ENCODE peak calls at places on chromosomes 6 and 20, in four cellular contexts. B, S, R and N are unnamed samples.

GRCh38 chr6:44494011-44494501 is 106.5 kb downstream of the CDC5L start:
- DNase-seq in S (peak; percentile 73), R (no peak), B (no peak), N (no peak)

GRCh38 chr6:122389704-122390103 is 9.7 kb upstream of the HSF2 start:
- DNase-seq in B (no peak), R (no peak), S (no peak), N (no peak)

GRCh38 chr6:4281341-4282293 is 146.2 kb upstream of the ECI2 start:
- DNase-seq in R (peak; percentile 53), B (no peak), S (no peak), N (peak; percentile 64)

GRCh38 chr6:140078552-140079126 is 704.2 kb upstream of the CITED2 start:
- DNase-seq in S (no peak), R (no peak), B (no peak), N (no peak)

GRCh38 chr6:105474234-105474633 is 71.4 kb upstream of the PREP start:
- DNase-seq in B (no peak), S (no peak), R (no peak), N (no peak)

GRCh38 chr6:62740596-62740995 is 454.6 kb upstream of the KHDRBS2 start:
- DNase-seq in B (no peak), S (no peak), R (no peak), N (no peak)

GRCh38 chr6:70413114-70413828 is at the start of gene FAM135A:
- DNase-seq in B (peak; percentile 98), R (peak; percentile 94), S (peak; percentile 98), N (peak; percentile 85)

GRCh38 chr20:13545755-13546154 is 93.0 kb downstream of the TASP1 start:
- DNase-seq in B (no peak), R (no peak), S (no peak), N (no peak)

GRCh38 chr6:164370773-164371172 is 938.6 kb downstream of the C6orf118 start:
- DNase-seq in S (peak; percentile 12), R (no peak), B (no peak), N (no peak)

GRCh38 chr6:107625264-107625663 is 135.3 kb downstream of the SOBP start:
- DNase-seq in S (no peak), R (no peak), B (no peak), N (no peak)

GRCh38 chr6:112202639-112203341 is 51.6 kb downstream of the LAMA4 start:
- DNase-seq in R (peak; percentile 7), S (no peak), B (no peak), N (no peak)

GRCh38 chr20:41956316-41957050 is 338.3 kb upstream of the CHD6 start:
- DNase-seq in B (peak; percentile 17), S (peak; percentile 48), R (no peak), N (no peak)

GRCh38 chr6:168333039-168333438 is 13.5 kb upstream of the DACT2 start:
- DNase-seq in B (no peak), R (no peak), S (peak; percentile 64), N (no peak)
- TF ChIP-seq SPI1 in B (no peak), R (no peak), S (no peak), N (no peak)

GRCh38 chr20:56518126-56518525 is 6.4 kb upstream of the FAM209A start:
- DNase-seq in R (no peak), S (no peak), B (no peak), N (no peak)
- TF ChIP-seq SPI1 in R (no peak), S (no peak), B (no peak), N (no peak)

GRCh38 chr6:130070306-130070705 is 51.9 kb downstream of the L3MBTL3 start:
- DNase-seq in S (no peak), B (no peak), R (no peak), N (no peak)
- TF ChIP-seq SPI1 in S (no peak), B (no peak), R (no peak), N (no peak)

DNA sequence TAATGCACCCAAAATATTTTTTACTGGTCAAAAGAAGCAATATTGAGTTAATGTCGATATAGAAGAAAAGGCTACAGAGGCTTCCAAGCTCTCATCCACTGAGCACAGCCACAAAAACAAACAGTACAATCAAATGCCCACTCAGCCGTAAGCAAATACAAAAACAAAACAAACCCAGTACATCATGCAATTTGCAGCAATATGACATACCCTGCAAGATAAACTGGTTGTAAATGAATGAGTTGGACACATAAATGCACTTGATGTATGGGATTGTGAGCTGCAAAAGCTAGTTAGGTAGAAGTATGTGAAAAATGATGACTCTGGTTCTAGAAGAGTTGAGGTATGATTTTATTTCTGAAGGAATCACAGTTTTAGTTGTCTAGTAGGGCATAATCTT is 83.9 kb downstream of the SESN1 start:
- DNase-seq in R (no peak), S (no peak), B (no peak), N (no peak)
- TF ChIP-seq SPI1 in R (no peak), S (no peak), B (no peak), N (no peak)

GRCh38 chr6:37077459-37078296 is 72.2 kb downstream of the FGD2 start:
- DNase-seq in R (no peak), S (no peak), B (no peak), N (no peak)
- TF ChIP-seq SPI1 in R (no peak), S (no peak), B (no peak), N (no peak)

GRCh38 chr6:152309648-152310047 is 327.5 kb downstream of the SYNE1 start:
- DNase-seq in R (no peak), B (no peak), S (no peak), N (no peak)
- TF ChIP-seq SPI1 in R (no peak), B (no peak), S (no peak), N (no peak)

DNA sequence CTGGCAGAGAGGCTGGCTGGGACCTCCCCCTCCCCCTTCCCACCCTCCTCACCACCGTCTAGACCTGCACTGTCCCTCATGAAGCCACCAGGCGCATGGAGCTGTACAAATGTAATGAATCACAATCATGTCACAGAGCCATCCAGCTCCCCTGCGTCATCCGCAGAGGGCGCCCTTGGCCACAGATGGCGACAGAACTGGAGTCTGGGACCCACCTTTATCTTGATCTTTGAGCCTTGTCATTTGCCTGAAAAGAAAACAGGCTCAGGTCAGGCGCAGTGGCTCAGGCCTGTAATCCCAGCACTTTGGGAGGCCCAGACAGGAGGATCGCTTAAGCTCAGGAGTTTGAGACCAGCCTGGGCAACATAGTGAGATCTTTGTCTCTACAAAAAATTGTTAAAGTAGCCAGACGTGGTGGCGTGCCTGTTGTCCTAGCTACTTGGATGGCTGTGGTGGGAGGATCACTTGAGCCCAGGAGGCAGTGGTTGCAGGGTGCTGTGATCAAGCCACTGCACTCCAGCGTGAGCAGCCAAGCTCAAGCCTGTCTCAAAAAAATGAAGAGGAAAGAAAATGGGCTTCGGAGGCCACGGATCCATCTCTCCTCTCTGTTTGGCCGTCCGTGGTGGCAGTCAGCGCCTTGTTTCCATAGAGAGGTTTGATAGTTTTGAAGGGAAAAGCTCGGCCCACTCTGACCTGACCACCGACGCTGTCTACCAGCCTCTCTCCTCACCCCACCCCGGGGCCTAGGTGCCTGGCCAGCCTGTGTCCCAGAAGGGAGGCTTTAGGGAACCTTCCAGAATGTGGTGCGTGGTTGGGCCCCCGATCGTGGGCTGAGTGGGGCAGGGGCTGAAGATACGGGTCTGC is 6.2 kb downstream of the COL9A3 start:
- DNase-seq in S (peak; percentile 93), R (no peak), B (peak; percentile 84), N (peak; percentile 93)
- TF ChIP-seq SPI1 in S (no peak), R (no peak), B (no peak), N (no peak)

GRCh38 chr6:132131351-132131750 is 180.2 kb upstream of the CCN2 start:
- DNase-seq in R (no peak), S (no peak), B (no peak), N (no peak)

GRCh38 chr6:132131777-132132176 is 180.6 kb upstream of the CCN2 start:
- DNase-seq in S (no peak), B (no peak), R (no peak), N (no peak)

GRCh38 chr6:132133734-132134490 is 182.7 kb upstream of the CCN2 start:
- DNase-seq in S (no peak), R (no peak), B (no peak), N (no peak)

GRCh38 chr6:132132420-132132819 is 181.2 kb upstream of the CCN2 start:
- DNase-seq in B (no peak), S (no peak), R (no peak), N (no peak)

GRCh38 chr6:132132911-132133639 is 181.9 kb upstream of the CCN2 start:
- DNase-seq in R (no peak), B (no peak), S (no peak), N (no peak)
- TF ChIP-seq SPI1 in R (no peak), B (no peak), S (no peak), N (no peak)

DNA sequence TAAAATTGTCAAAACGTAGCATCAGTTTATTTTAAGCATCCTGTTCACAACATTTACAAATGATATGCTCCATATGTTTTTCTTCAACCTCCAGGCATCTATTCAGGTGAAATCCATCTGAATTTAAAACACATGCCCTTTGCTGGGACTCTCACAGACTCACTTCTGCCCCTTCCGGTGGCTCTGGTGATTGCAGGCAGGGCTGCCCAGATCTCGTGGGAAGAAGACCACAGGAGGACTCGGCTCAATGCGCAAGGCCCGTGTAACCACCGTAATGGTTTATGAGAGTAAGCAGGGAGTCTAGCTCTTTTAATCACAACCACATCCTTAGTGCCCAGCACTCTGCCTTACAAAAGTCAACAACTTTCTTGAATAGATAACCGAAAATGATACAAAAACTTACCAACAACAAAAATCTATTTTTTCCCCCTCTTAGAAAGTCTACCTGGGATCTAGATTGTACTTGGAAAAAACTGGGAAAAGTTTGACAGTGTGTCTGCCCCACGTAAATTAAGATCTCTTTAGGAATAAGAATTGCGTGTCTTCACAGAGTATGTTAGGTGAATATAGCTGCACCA is 139.1 kb downstream of the KIF16B start:
- DNase-seq in B (peak; percentile 63), S (peak; percentile 44), R (peak; percentile 63), N (peak; percentile 14)
- TF ChIP-seq SPI1 in B (no peak), S (no peak), R (no peak), N (no peak)

DNA sequence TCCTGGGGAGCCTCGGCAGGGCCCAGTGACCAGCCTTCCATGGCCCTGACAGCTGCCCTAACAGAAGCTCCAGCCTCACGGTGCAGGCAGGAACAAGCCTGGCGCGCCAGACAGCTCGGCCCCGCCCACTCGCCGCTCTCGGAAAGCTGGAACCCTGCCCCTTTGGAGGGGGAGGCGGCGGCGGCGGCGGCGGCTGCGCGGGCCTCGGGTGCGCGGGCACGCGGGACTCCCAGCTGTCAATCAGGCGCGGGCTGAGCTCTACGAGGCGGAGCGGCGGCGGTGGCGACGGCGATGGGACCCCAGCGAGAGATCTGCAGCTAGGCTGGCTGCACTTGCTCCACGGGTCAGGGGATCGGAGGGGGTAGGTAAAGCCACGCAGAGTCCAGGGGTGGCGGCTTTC is at the start of gene NRSN1:
- DNase-seq in R (no peak), S (peak; percentile 59), B (no peak), N (no peak)
- TF ChIP-seq SPI1 in R (no peak), S (no peak), B (no peak), N (no peak)